ENCODE peak calls at places on chromosomes 5 and 9, in seven cellular contexts. M is NCI-H187 treated with DMSO at 0.1 percent for 48 hours; O is ACHN; W is testis; Z is activated CD8-positive, alpha-beta memory T cell treated with anti-CD3 and anti-CD28 coated beads, Interleukin-2, amount 50 U/mL, for 4 hours; P is EL; C is ovary. Y is an unnamed sample.

GRCh38 chr5:38555354-38556114 is 912 bp downstream of the LIFR start:
- DNase-seq in O (no peak), M (no peak), Z (no peak), P (no peak), W (no peak), C (no peak), Y (no peak)

GRCh38 chr5:5353681-5354080 is 68.8 kb upstream of the ICE1 start:
- DNase-seq in O (no peak), C (no peak), W (no peak), M (no peak), P (no peak), Z (no peak), Y (no peak)

GRCh38 chr9:129580211-129580915 is 40.5 kb downstream of the C9orf50 start:
- DNase-seq in W (no peak), M (no peak), O (no peak), C (no peak), P (no peak), Z (no peak), Y (no peak)

GRCh38 chr5:139650689-139651501 is 2.7 kb downstream of the CXXC5 start:
- DNase-seq in W (peak), P (peak), C (peak), Z (no peak), O (no peak), M (no peak), Y (peak)

GRCh38 chr9:104177003-104177611 is 83.0 kb downstream of the SMC2 start:
- DNase-seq in P (peak), M (no peak), W (no peak), Z (no peak), O (peak), C (no peak), Y (no peak)

GRCh38 chr9:114777841-114778240 is 28.0 kb downstream of the TNFSF15 start:
- DNase-seq in C (no peak), Z (peak), P (no peak), M (no peak), O (no peak), W (no peak), Y (peak)

GRCh38 chr5:92401492-92401891 is 1018.4 kb upstream of the ARRDC3 start:
- DNase-seq in Z (no peak), O (no peak), C (no peak), P (no peak), M (no peak), W (no peak), Y (peak)

GRCh38 chr5:10645146-10645545 is 81.3 kb downstream of the ANKRD33B start:
- DNase-seq in Z (no peak), P (peak), M (no peak), C (no peak), W (no peak), O (no peak), Y (no peak)

GRCh38 chr5:3010953-3011763 is 259.7 kb upstream of the IRX2 start:
- DNase-seq in O (no peak), P (no peak), Z (no peak), M (no peak), C (no peak), W (no peak), Y (no peak)

Y was measured in AG08395.